ENCODE peak calls at places on chromosomes 4 and X, in ten cellular contexts. One of them, this sample, is unnamed.

GRCh38 chr4:32184186-32184585 is 1464.0 kb downstream of the PCDH7 start:
- DNase-seq in transverse colon: no peak
- DNase-seq in activated T-helper 1 cell treated with Interleukin-2 at 50 U/mL for 16 hours: no peak
- DNase-seq in endothelial cell: no peak
- DNase-seq in EH: no peak
- DNase-seq in iPS DF 19.7: no peak
- DNase-seq in left cardiac atrium: no peak
- DNase-seq in activated naive CD4-positive, alpha-beta T cell treated with anti-CD3 and anti-CD28 coated beads, Interleukin-2, amount 50 U/mL, for 72 hours: no peak
- DNase-seq in HFFc6: no peak
- DNase-seq in NCI-H146: no peak
- DNase-seq in this sample: no peak

GRCh38 chr4:8218371-8219050 is 19.4 kb downstream of the SH3TC1 start:
- DNase-seq in iPS DF 19.7: no peak
- DNase-seq in activated T-helper 1 cell treated with Interleukin-2 at 50 U/mL for 16 hours: no peak
- DNase-seq in left cardiac atrium: no peak
- DNase-seq in EH: no peak
- DNase-seq in activated naive CD4-positive, alpha-beta T cell treated with anti-CD3 and anti-CD28 coated beads, Interleukin-2, amount 50 U/mL, for 72 hours: no peak
- DNase-seq in NCI-H146: peak
- DNase-seq in HFFc6: no peak
- DNase-seq in endothelial cell: no peak
- DNase-seq in transverse colon: no peak
- DNase-seq in this sample: no peak

GRCh38 chr4:1494416-1495315 is 88.4 kb upstream of the NKX1-1 start:
- DNase-seq in iPS DF 19.7: no peak
- DNase-seq in activated T-helper 1 cell treated with Interleukin-2 at 50 U/mL for 16 hours: no peak
- DNase-seq in NCI-H146: no peak
- DNase-seq in left cardiac atrium: no peak
- DNase-seq in transverse colon: no peak
- DNase-seq in activated naive CD4-positive, alpha-beta T cell treated with anti-CD3 and anti-CD28 coated beads, Interleukin-2, amount 50 U/mL, for 72 hours: peak
- DNase-seq in endothelial cell: no peak
- DNase-seq in EH: no peak
- DNase-seq in HFFc6: no peak
- DNase-seq in this sample: no peak

GRCh38 chr4:142743071-142743825 is 102.9 kb downstream of the INPP4B start:
- DNase-seq in EH: peak
- DNase-seq in iPS DF 19.7: no peak
- DNase-seq in transverse colon: no peak
- DNase-seq in activated naive CD4-positive, alpha-beta T cell treated with anti-CD3 and anti-CD28 coated beads, Interleukin-2, amount 50 U/mL, for 72 hours: no peak
- DNase-seq in endothelial cell: no peak
- DNase-seq in HFFc6: peak
- DNase-seq in NCI-H146: no peak
- DNase-seq in left cardiac atrium: no peak
- DNase-seq in activated T-helper 1 cell treated with Interleukin-2 at 50 U/mL for 16 hours: no peak
- DNase-seq in this sample: peak

GRCh38 chrX:68503830-68504229 is 5.0 kb downstream of the YIPF6 start:
- DNase-seq in left cardiac atrium: no peak
- DNase-seq in activated naive CD4-positive, alpha-beta T cell treated with anti-CD3 and anti-CD28 coated beads, Interleukin-2, amount 50 U/mL, for 72 hours: peak
- DNase-seq in endothelial cell: no peak
- DNase-seq in transverse colon: no peak
- DNase-seq in iPS DF 19.7: no peak
- DNase-seq in NCI-H146: no peak
- DNase-seq in EH: no peak
- DNase-seq in activated T-helper 1 cell treated with Interleukin-2 at 50 U/mL for 16 hours: no peak
- DNase-seq in HFFc6: no peak
- DNase-seq in this sample: peak

GRCh38 chrX:22922961-22923360 is 76.8 kb upstream of the DDX53 start:
- DNase-seq in NCI-H146: no peak
- DNase-seq in EH: peak
- DNase-seq in activated T-helper 1 cell treated with Interleukin-2 at 50 U/mL for 16 hours: no peak
- DNase-seq in transverse colon: no peak
- DNase-seq in activated naive CD4-positive, alpha-beta T cell treated with anti-CD3 and anti-CD28 coated beads, Interleukin-2, amount 50 U/mL, for 72 hours: no peak
- DNase-seq in left cardiac atrium: no peak
- DNase-seq in HFFc6: peak
- DNase-seq in iPS DF 19.7: no peak
- DNase-seq in endothelial cell: no peak
- DNase-seq in this sample: peak

GRCh38 chr4:171433674-171434073 is 379.5 kb upstream of the GALNTL6 start:
- DNase-seq in NCI-H146: no peak
- DNase-seq in activated naive CD4-positive, alpha-beta T cell treated with anti-CD3 and anti-CD28 coated beads, Interleukin-2, amount 50 U/mL, for 72 hours: no peak
- DNase-seq in left cardiac atrium: no peak
- DNase-seq in iPS DF 19.7: no peak
- DNase-seq in EH: no peak
- DNase-seq in HFFc6: no peak
- DNase-seq in activated T-helper 1 cell treated with Interleukin-2 at 50 U/mL for 16 hours: no peak
- DNase-seq in endothelial cell: no peak
- DNase-seq in transverse colon: no peak
- DNase-seq in this sample: no peak

GRCh38 chr4:137524642-137525384 is 7.5 kb downstream of the PCDH18 start:
- DNase-seq in HFFc6: peak
- DNase-seq in transverse colon: no peak
- DNase-seq in NCI-H146: no peak
- DNase-seq in activated T-helper 1 cell treated with Interleukin-2 at 50 U/mL for 16 hours: no peak
- DNase-seq in endothelial cell: no peak
- DNase-seq in left cardiac atrium: no peak
- DNase-seq in iPS DF 19.7: no peak
- DNase-seq in EH: peak
- DNase-seq in activated naive CD4-positive, alpha-beta T cell treated with anti-CD3 and anti-CD28 coated beads, Interleukin-2, amount 50 U/mL, for 72 hours: no peak
- DNase-seq in this sample: no peak

GRCh38 chrX:107826286-107827136 is 845 bp downstream of the MID2 start:
- DNase-seq in iPS DF 19.7: no peak
- DNase-seq in HFFc6: peak
- DNase-seq in NCI-H146: peak
- DNase-seq in activated T-helper 1 cell treated with Interleukin-2 at 50 U/mL for 16 hours: peak
- DNase-seq in activated naive CD4-positive, alpha-beta T cell treated with anti-CD3 and anti-CD28 coated beads, Interleukin-2, amount 50 U/mL, for 72 hours: peak
- DNase-seq in transverse colon: peak
- DNase-seq in endothelial cell: peak
- DNase-seq in left cardiac atrium: peak
- DNase-seq in EH: peak
- DNase-seq in this sample: peak

GRCh38 chr4:113548303-113548702 is 213.2 kb downstream of the CAMK2D start:
- DNase-seq in iPS DF 19.7: no peak
- DNase-seq in activated T-helper 1 cell treated with Interleukin-2 at 50 U/mL for 16 hours: no peak
- DNase-seq in HFFc6: no peak
- DNase-seq in activated naive CD4-positive, alpha-beta T cell treated with anti-CD3 and anti-CD28 coated beads, Interleukin-2, amount 50 U/mL, for 72 hours: no peak
- DNase-seq in endothelial cell: no peak
- DNase-seq in left cardiac atrium: no peak
- DNase-seq in EH: no peak
- DNase-seq in transverse colon: no peak
- DNase-seq in NCI-H146: no peak
- DNase-seq in this sample: no peak

GRCh38 chrX:143873343-143873742 is 10.5 kb upstream of the UBE2NL start:
- DNase-seq in iPS DF 19.7: no peak
- DNase-seq in EH: peak
- DNase-seq in activated naive CD4-positive, alpha-beta T cell treated with anti-CD3 and anti-CD28 coated beads, Interleukin-2, amount 50 U/mL, for 72 hours: no peak
- DNase-seq in endothelial cell: no peak
- DNase-seq in transverse colon: no peak
- DNase-seq in left cardiac atrium: no peak
- DNase-seq in NCI-H146: no peak
- DNase-seq in activated T-helper 1 cell treated with Interleukin-2 at 50 U/mL for 16 hours: no peak
- DNase-seq in HFFc6: peak
- DNase-seq in this sample: peak

GRCh38 chr4:174135530-174135929 is 147.9 kb downstream of the FBXO8 start:
- DNase-seq in endothelial cell: no peak
- DNase-seq in iPS DF 19.7: no peak
- DNase-seq in EH: no peak
- DNase-seq in left cardiac atrium: no peak
- DNase-seq in transverse colon: no peak
- DNase-seq in HFFc6: no peak
- DNase-seq in activated T-helper 1 cell treated with Interleukin-2 at 50 U/mL for 16 hours: no peak
- DNase-seq in NCI-H146: no peak
- DNase-seq in activated naive CD4-positive, alpha-beta T cell treated with anti-CD3 and anti-CD28 coated beads, Interleukin-2, amount 50 U/mL, for 72 hours: no peak
- DNase-seq in this sample: no peak

GRCh38 chr4:147813107-147813773 is 81.4 kb downstream of the ARHGAP10 start:
- DNase-seq in transverse colon: no peak
- DNase-seq in NCI-H146: no peak
- DNase-seq in EH: peak
- DNase-seq in activated naive CD4-positive, alpha-beta T cell treated with anti-CD3 and anti-CD28 coated beads, Interleukin-2, amount 50 U/mL, for 72 hours: no peak
- DNase-seq in iPS DF 19.7: no peak
- DNase-seq in HFFc6: no peak
- DNase-seq in activated T-helper 1 cell treated with Interleukin-2 at 50 U/mL for 16 hours: no peak
- DNase-seq in endothelial cell: no peak
- DNase-seq in left cardiac atrium: no peak
- DNase-seq in this sample: no peak

GRCh38 chr4:73197220-73197619 is 61.4 kb downstream of the ANKRD17 start:
- DNase-seq in left cardiac atrium: no peak
- DNase-seq in iPS DF 19.7: no peak
- DNase-seq in activated T-helper 1 cell treated with Interleukin-2 at 50 U/mL for 16 hours: no peak
- DNase-seq in transverse colon: no peak
- DNase-seq in endothelial cell: no peak
- DNase-seq in NCI-H146: no peak
- DNase-seq in HFFc6: no peak
- DNase-seq in EH: no peak
- DNase-seq in activated naive CD4-positive, alpha-beta T cell treated with anti-CD3 and anti-CD28 coated beads, Interleukin-2, amount 50 U/mL, for 72 hours: no peak
- DNase-seq in this sample: no peak

GRCh38 chrX:130091976-130092522 is 18.2 kb downstream of the ELF4 start:
- DNase-seq in left cardiac atrium: peak
- DNase-seq in iPS DF 19.7: no peak
- DNase-seq in NCI-H146: peak
- DNase-seq in transverse colon: peak
- DNase-seq in endothelial cell: peak
- DNase-seq in activated naive CD4-positive, alpha-beta T cell treated with anti-CD3 and anti-CD28 coated beads, Interleukin-2, amount 50 U/mL, for 72 hours: peak
- DNase-seq in EH: no peak
- DNase-seq in HFFc6: no peak
- DNase-seq in activated T-helper 1 cell treated with Interleukin-2 at 50 U/mL for 16 hours: peak
- DNase-seq in this sample: no peak

GRCh38 chr4:36349904-36350554 is 68.6 kb downstream of the DTHD1 start:
- DNase-seq in activated naive CD4-positive, alpha-beta T cell treated with anti-CD3 and anti-CD28 coated beads, Interleukin-2, amount 50 U/mL, for 72 hours: no peak
- DNase-seq in iPS DF 19.7: no peak
- DNase-seq in activated T-helper 1 cell treated with Interleukin-2 at 50 U/mL for 16 hours: no peak
- DNase-seq in endothelial cell: no peak
- DNase-seq in EH: no peak
- DNase-seq in left cardiac atrium: no peak
- DNase-seq in HFFc6: no peak
- DNase-seq in NCI-H146: no peak
- DNase-seq in transverse colon: no peak
- DNase-seq in this sample: peak

GRCh38 chr4:118729287-118730286 is 44.4 kb downstream of the METTL14 start:
- DNase-seq in endothelial cell: no peak
- DNase-seq in iPS DF 19.7: no peak
- DNase-seq in transverse colon: no peak
- DNase-seq in EH: peak
- DNase-seq in HFFc6: peak
- DNase-seq in NCI-H146: no peak
- DNase-seq in activated T-helper 1 cell treated with Interleukin-2 at 50 U/mL for 16 hours: no peak
- DNase-seq in activated naive CD4-positive, alpha-beta T cell treated with anti-CD3 and anti-CD28 coated beads, Interleukin-2, amount 50 U/mL, for 72 hours: no peak
- DNase-seq in left cardiac atrium: no peak
- DNase-seq in this sample: no peak

GRCh38 chr4:60944070-60944469 is 256.1 kb upstream of the ADGRL3 start:
- DNase-seq in left cardiac atrium: no peak
- DNase-seq in endothelial cell: no peak
- DNase-seq in NCI-H146: peak
- DNase-seq in HFFc6: no peak
- DNase-seq in transverse colon: no peak
- DNase-seq in activated naive CD4-positive, alpha-beta T cell treated with anti-CD3 and anti-CD28 coated beads, Interleukin-2, amount 50 U/mL, for 72 hours: no peak
- DNase-seq in iPS DF 19.7: no peak
- DNase-seq in EH: no peak
- DNase-seq in activated T-helper 1 cell treated with Interleukin-2 at 50 U/mL for 16 hours: no peak
- DNase-seq in this sample: no peak

GRCh38 chr4:161949941-161950725 is 213.7 kb downstream of the FSTL5 start:
- DNase-seq in iPS DF 19.7: no peak
- DNase-seq in EH: no peak
- DNase-seq in left cardiac atrium: no peak
- DNase-seq in HFFc6: no peak
- DNase-seq in activated T-helper 1 cell treated with Interleukin-2 at 50 U/mL for 16 hours: no peak
- DNase-seq in activated naive CD4-positive, alpha-beta T cell treated with anti-CD3 and anti-CD28 coated beads, Interleukin-2, amount 50 U/mL, for 72 hours: no peak
- DNase-seq in NCI-H146: no peak
- DNase-seq in transverse colon: no peak
- DNase-seq in endothelial cell: no peak
- DNase-seq in this sample: no peak

GRCh38 chr4:99324978-99325377 is 3.8 kb upstream of the ADH1B start:
- DNase-seq in activated T-helper 1 cell treated with Interleukin-2 at 50 U/mL for 16 hours: no peak
- DNase-seq in transverse colon: peak
- DNase-seq in EH: peak
- DNase-seq in HFFc6: peak
- DNase-seq in iPS DF 19.7: no peak
- DNase-seq in left cardiac atrium: peak
- DNase-seq in NCI-H146: no peak
- DNase-seq in endothelial cell: no peak
- DNase-seq in activated naive CD4-positive, alpha-beta T cell treated with anti-CD3 and anti-CD28 coated beads, Interleukin-2, amount 50 U/mL, for 72 hours: no peak
- DNase-seq in this sample: no peak

GRCh38 chr4:36997727-36998126 is 246.8 kb upstream of the NWD2 start:
- DNase-seq in NCI-H146: no peak
- DNase-seq in iPS DF 19.7: no peak
- DNase-seq in transverse colon: no peak
- DNase-seq in EH: no peak
- DNase-seq in activated naive CD4-positive, alpha-beta T cell treated with anti-CD3 and anti-CD28 coated beads, Interleukin-2, amount 50 U/mL, for 72 hours: no peak
- DNase-seq in activated T-helper 1 cell treated with Interleukin-2 at 50 U/mL for 16 hours: no peak
- DNase-seq in endothelial cell: no peak
- DNase-seq in left cardiac atrium: no peak
- DNase-seq in HFFc6: no peak
- DNase-seq in this sample: peak

GRCh38 chr4:42347076-42347475 is 50.2 kb upstream of the SHISA3 start:
- DNase-seq in iPS DF 19.7: no peak
- DNase-seq in transverse colon: no peak
- DNase-seq in activated naive CD4-positive, alpha-beta T cell treated with anti-CD3 and anti-CD28 coated beads, Interleukin-2, amount 50 U/mL, for 72 hours: no peak
- DNase-seq in NCI-H146: no peak
- DNase-seq in endothelial cell: no peak
- DNase-seq in EH: no peak
- DNase-seq in activated T-helper 1 cell treated with Interleukin-2 at 50 U/mL for 16 hours: no peak
- DNase-seq in HFFc6: no peak
- DNase-seq in left cardiac atrium: no peak
- DNase-seq in this sample: no peak

GRCh38 chr4:86498560-86499166 is 95.5 kb upstream of the PTPN13 start:
- DNase-seq in endothelial cell: peak
- DNase-seq in activated naive CD4-positive, alpha-beta T cell treated with anti-CD3 and anti-CD28 coated beads, Interleukin-2, amount 50 U/mL, for 72 hours: no peak
- DNase-seq in transverse colon: no peak
- DNase-seq in NCI-H146: peak
- DNase-seq in EH: peak
- DNase-seq in activated T-helper 1 cell treated with Interleukin-2 at 50 U/mL for 16 hours: no peak
- DNase-seq in iPS DF 19.7: no peak
- DNase-seq in left cardiac atrium: no peak
- DNase-seq in HFFc6: peak
- DNase-seq in this sample: peak

GRCh38 chr4:124243671-124244366 is 468.7 kb downstream of the ANKRD50 start:
- DNase-seq in endothelial cell: no peak
- DNase-seq in EH: no peak
- DNase-seq in iPS DF 19.7: no peak
- DNase-seq in activated naive CD4-positive, alpha-beta T cell treated with anti-CD3 and anti-CD28 coated beads, Interleukin-2, amount 50 U/mL, for 72 hours: no peak
- DNase-seq in activated T-helper 1 cell treated with Interleukin-2 at 50 U/mL for 16 hours: no peak
- DNase-seq in NCI-H146: no peak
- DNase-seq in transverse colon: no peak
- DNase-seq in left cardiac atrium: no peak
- DNase-seq in HFFc6: no peak
- DNase-seq in this sample: no peak

GRCh38 chr4:94032754-94033153 is 174.9 kb upstream of the SMARCAD1 start:
- DNase-seq in EH: peak
- DNase-seq in iPS DF 19.7: no peak
- DNase-seq in left cardiac atrium: no peak
- DNase-seq in NCI-H146: no peak
- DNase-seq in activated naive CD4-positive, alpha-beta T cell treated with anti-CD3 and anti-CD28 coated beads, Interleukin-2, amount 50 U/mL, for 72 hours: no peak
- DNase-seq in transverse colon: no peak
- DNase-seq in HFFc6: no peak
- DNase-seq in endothelial cell: no peak
- DNase-seq in activated T-helper 1 cell treated with Interleukin-2 at 50 U/mL for 16 hours: no peak
- DNase-seq in this sample: no peak

GRCh38 chr4:144754562-144755410 is 108.8 kb downstream of the HHIP start:
- DNase-seq in activated T-helper 1 cell treated with Interleukin-2 at 50 U/mL for 16 hours: no peak
- DNase-seq in endothelial cell: peak
- DNase-seq in iPS DF 19.7: no peak
- DNase-seq in transverse colon: no peak
- DNase-seq in left cardiac atrium: no peak
- DNase-seq in HFFc6: peak
- DNase-seq in NCI-H146: no peak
- DNase-seq in EH: peak
- DNase-seq in activated naive CD4-positive, alpha-beta T cell treated with anti-CD3 and anti-CD28 coated beads, Interleukin-2, amount 50 U/mL, for 72 hours: no peak
- DNase-seq in this sample: peak

GRCh38 chr4:2869659-2870058 is 26.0 kb downstream of the ADD1 start:
- DNase-seq in iPS DF 19.7: no peak
- DNase-seq in activated T-helper 1 cell treated with Interleukin-2 at 50 U/mL for 16 hours: no peak
- DNase-seq in EH: no peak
- DNase-seq in endothelial cell: no peak
- DNase-seq in activated naive CD4-positive, alpha-beta T cell treated with anti-CD3 and anti-CD28 coated beads, Interleukin-2, amount 50 U/mL, for 72 hours: no peak
- DNase-seq in HFFc6: no peak
- DNase-seq in left cardiac atrium: no peak
- DNase-seq in transverse colon: no peak
- DNase-seq in NCI-H146: no peak
- DNase-seq in this sample: no peak

GRCh38 chrX:56057325-56057724 is 174.8 kb upstream of the KLF8 start:
- DNase-seq in endothelial cell: no peak
- DNase-seq in transverse colon: no peak
- DNase-seq in activated T-helper 1 cell treated with Interleukin-2 at 50 U/mL for 16 hours: no peak
- DNase-seq in left cardiac atrium: no peak
- DNase-seq in iPS DF 19.7: no peak
- DNase-seq in activated naive CD4-positive, alpha-beta T cell treated with anti-CD3 and anti-CD28 coated beads, Interleukin-2, amount 50 U/mL, for 72 hours: no peak
- DNase-seq in EH: no peak
- DNase-seq in HFFc6: no peak
- DNase-seq in NCI-H146: no peak
- DNase-seq in this sample: no peak

This sample was measured in PC-3.